ENCODE peak calls at places on chromosomes 3 and 15, in four cellular contexts. L is fibroblast of lung, M is mammary epithelial cell, S is GM23338. I is an unnamed sample. For H3K36me3, the result is how much of the 10 kb centered on the place peaks cover.

GRCh38 chr15:60787737-60788513 is 309.0 kb upstream of the ICE2 start:
- DNase-seq in L (no peak), S (peak), M (no peak), I (no peak)

GRCh38 chr3:59189561-59190338 is 139.9 kb upstream of the CFAP20DC start:
- DNase-seq in L (no peak), S (no peak), M (peak), I (no peak)

GRCh38 chr3:58217209-58217811 is 6.5 kb upstream of the DNASE1L3 start:
- DNase-seq in S (peak), M (peak), L (peak), I (peak)

GRCh38 chr3:12658593-12659058 is 5.3 kb downstream of the RAF1 start:
- DNase-seq in S (no peak), L (peak), M (no peak), I (peak)

GRCh38 chr3:126537730-126538281 is 13.9 kb downstream of the CHST13 start:
- DNase-seq in M (no peak), L (peak), S (no peak), I (no peak)

GRCh38 chr15:70308011-70308761 is 210.5 kb upstream of the TLE3 start:
- DNase-seq in L (no peak), S (no peak), M (no peak), I (peak)

GRCh38 chr15:69855172-69855562 is 242.6 kb downstream of the TLE3 start:
- DNase-seq in S (no peak), L (no peak), M (no peak), I (no peak)

GRCh38 chr15:83694538-83694937 is 40.6 kb downstream of the ADAMTSL3 start:
- DNase-seq in M (no peak), S (peak), L (no peak), I (no peak)

GRCh38 chr15:74616020-74616939 is 644 bp downstream of the CLK3 start:
- DNase-seq in L (peak), S (peak), M (peak), I (peak)

GRCh38 chr3:197810901-197811300 is 19.8 kb downstream of the LRCH3 start:
- DNase-seq in M (no peak), S (no peak), L (no peak), I (no peak)

GRCh38 chr15:51185213-51185619 is 90.5 kb upstream of the TNFAIP8L3 start:
- DNase-seq in L (no peak), S (no peak), M (no peak), I (no peak)

GRCh38 chr15:66842710-66843441 is 140.8 kb downstream of the SMAD6 start:
- DNase-seq in S (peak), L (peak), M (no peak), I (peak)

GRCh38 chr15:60733196-60733595 is 254.3 kb upstream of the ICE2 start:
- DNase-seq in L (no peak), M (no peak), S (no peak), I (no peak)

GRCh38 chr3:98962189-98962930 is 60.9 kb upstream of the DCBLD2 start:
- DNase-seq in L (peak), S (no peak), M (peak), I (no peak)

GRCh38 chr3:129231331-129232119 is 17.9 kb upstream of the COPG1 start:
- DNase-seq in L (peak), M (peak), S (no peak), I (no peak)

DNA sequence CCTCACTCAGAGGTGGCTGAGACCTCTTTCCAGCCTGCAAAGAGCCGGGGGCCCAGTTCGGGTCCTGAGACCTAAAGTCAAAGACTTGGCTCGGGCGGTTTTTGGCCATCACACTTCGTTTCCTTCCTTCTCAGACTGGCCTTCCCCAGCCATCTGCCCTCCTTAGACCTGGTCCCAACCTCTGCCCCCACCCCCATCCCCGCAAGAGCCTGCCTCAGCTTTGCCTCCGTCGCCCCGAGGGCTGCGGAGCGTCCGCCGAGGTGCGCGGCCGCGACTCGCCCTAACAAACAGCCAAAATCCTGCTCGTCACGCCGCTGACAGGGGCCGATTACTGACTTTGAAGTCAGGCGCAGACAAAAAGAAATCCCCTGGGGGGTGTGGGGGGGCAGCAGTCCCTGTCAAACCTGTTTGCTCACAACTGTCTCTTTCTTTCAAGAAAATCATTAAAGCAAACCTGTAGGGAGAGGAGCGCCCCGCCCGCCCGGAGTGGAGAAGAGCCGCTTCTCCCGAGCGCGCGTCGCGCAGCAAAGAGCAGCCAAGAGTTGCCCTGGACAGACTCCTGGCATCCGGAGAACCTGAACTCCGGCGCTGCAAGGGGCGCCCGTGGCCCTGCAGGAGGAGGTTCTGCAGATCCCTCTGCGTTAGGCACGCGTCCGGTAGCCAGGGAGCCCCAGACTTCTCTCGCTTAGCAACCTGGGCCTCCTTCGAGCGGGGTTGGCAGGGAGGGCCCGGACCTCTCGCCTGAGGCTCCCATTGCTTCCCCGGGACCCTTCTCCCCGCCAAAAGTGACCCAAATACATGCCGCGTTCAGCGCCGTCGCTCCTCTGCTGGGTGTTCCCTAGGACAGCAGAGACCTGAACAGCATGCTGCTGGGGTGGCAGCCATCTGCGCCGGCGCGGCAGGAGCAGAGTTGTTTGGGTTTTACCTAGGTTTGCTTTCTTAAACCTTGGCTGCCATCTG is 4.5 kb downstream of the SOX14 start:
- DNase-seq in M (no peak), S (peak), L (no peak), I (no peak)
- TF ChIP-seq EZH2 in M (no peak), S (peak), L (peak), I (peak)

GRCh38 chr3:128075516-128076464 is 23.6 kb downstream of the SEC61A1 start:
- DNase-seq in M (peak), S (peak), L (peak), I (peak)
- H3K4me3 ChIP-seq in M (peak), S (peak), L (peak), I (peak)

GRCh38 chr3:110755345-110755744 is 316.3 kb upstream of the NECTIN3 start:
- DNase-seq in M (no peak), S (peak), L (no peak), I (no peak)

GRCh38 chr3:110749006-110749405 is 322.6 kb upstream of the NECTIN3 start:
- DNase-seq in M (no peak), S (peak), L (no peak), I (no peak)

GRCh38 chr3:110754207-110754916 is 317.3 kb upstream of the NECTIN3 start:
- DNase-seq in M (no peak), S (no peak), L (no peak), I (no peak)

GRCh38 chr3:110750201-110750600 is 321.4 kb upstream of the NECTIN3 start:
- DNase-seq in L (no peak), S (no peak), M (no peak), I (no peak)

GRCh38 chr3:110752307-110752706 is 319.3 kb upstream of the NECTIN3 start:
- DNase-seq in L (no peak), S (no peak), M (no peak), I (no peak)
- H3K36me3 ChIP-seq in L (under half), S (under half), M (under half), I (under half)

GRCh38 chr3:16513141-16514020 is at the start of gene RFTN1:
- DNase-seq in S (peak), L (peak), M (peak), I (peak)
- TF ChIP-seq EZH2 in S (peak), L (no peak), M (no peak), I (peak)

DNA sequence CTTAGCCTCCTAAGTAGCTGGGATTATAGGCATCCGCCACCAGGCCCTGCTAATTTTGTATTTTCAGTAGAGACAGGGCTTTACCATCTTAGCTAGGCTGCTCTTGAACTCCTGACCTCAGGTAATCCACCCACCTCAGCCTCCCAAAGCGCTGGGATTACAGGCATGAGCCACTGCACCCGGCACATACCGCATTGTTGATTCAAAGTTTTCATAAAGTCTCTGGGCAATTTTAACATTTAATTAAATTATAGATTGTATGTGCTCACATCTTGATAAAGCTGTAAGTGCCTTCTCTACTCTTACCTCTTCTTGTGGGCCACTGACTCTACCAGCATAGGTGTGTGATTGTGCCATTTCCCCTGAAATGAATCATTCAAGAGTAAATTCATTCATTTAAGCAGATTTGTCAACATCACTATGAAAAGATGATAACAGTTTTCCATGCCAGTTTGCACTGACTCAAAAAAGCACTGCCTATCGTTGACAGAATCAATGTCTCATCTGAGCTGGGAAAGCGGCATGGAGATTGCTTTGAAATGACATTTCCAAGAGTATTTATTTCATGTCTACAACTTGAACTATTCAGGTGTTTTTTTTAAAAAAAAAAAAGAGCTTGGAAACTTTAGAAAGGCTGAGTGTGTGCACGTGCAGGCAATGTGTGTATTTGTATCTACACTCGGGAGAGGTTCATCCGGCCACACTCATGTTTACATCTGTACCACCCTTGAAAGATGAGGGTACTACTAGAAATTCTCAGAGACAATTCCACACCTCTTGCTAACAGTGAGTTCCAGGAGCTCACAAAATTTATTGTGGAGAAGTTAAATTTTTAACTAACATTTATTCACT is 3.4 kb downstream of the BCL2A1 start:
- DNase-seq in S (no peak), M (no peak), L (no peak), I (no peak)
- H3K4me3 ChIP-seq in S (no peak), M (no peak), L (no peak), I (no peak)